ENCODE peak calls at places on chromosome 22, in nine cellular contexts. O, R, S, H, P, X, L, J and B are unnamed samples.

GRCh38 chr22:26259510-26259909 is 90.2 kb downstream of the SEZ6L start:
- DNase-seq in O (peak), R (no peak), S (no peak), H (no peak), P (peak), X (peak), L (no peak), J (no peak), B (peak)

GRCh38 chr22:40046126-40046525 is 51.4 kb downstream of the FAM83F start:
- DNase-seq in O (no peak), R (no peak), S (no peak), H (no peak), P (no peak), X (no peak), L (no peak), J (no peak), B (no peak)

GRCh38 chr22:44204937-44205712 is 24.4 kb downstream of the PARVG start:
- DNase-seq in O (no peak), R (no peak), S (no peak), H (no peak), P (no peak), X (no peak), L (no peak), J (no peak), B (no peak)

GRCh38 chr22:47090591-47091240 is 328.3 kb downstream of the TBC1D22A start:
- DNase-seq in O (no peak), R (no peak), S (no peak), H (no peak), P (no peak), X (no peak), L (peak), J (no peak), B (peak)

GRCh38 chr22:26168199-26168915 is 905 bp upstream of the SEZ6L start:
- DNase-seq in O (no peak), R (no peak), S (peak), H (no peak), P (no peak), X (peak), L (no peak), J (no peak), B (peak)

GRCh38 chr22:17733484-17733883 is 40.8 kb downstream of the BID start:
- DNase-seq in O (no peak), R (no peak), S (no peak), H (no peak), P (no peak), X (no peak), L (no peak), J (no peak), B (no peak)

GRCh38 chr22:21642584-21643448 is 714 bp downstream of the SDF2L1 start:
- DNase-seq in O (no peak), R (peak), S (peak), H (no peak), P (peak), X (peak), L (peak), J (no peak), B (peak)

GRCh38 chr22:37290737-37291136 is 8.4 kb downstream of the CYTH4 start:
- DNase-seq in O (no peak), R (no peak), S (no peak), H (no peak), P (no peak), X (no peak), L (no peak), J (no peak), B (no peak)

GRCh38 chr22:17172172-17172833 is 13.2 kb upstream of the HDHD5 start:
- DNase-seq in O (no peak), R (no peak), S (peak), H (no peak), P (no peak), X (no peak), L (no peak), J (no peak), B (peak)

GRCh38 chr22:45515678-45516077 is 13.0 kb downstream of the FBLN1 start:
- DNase-seq in O (no peak), R (no peak), S (no peak), H (no peak), P (no peak), X (no peak), L (no peak), J (no peak), B (no peak)

GRCh38 chr22:37588540-37589215 is 8.8 kb upstream of the LGALS2 start:
- DNase-seq in O (no peak), R (no peak), S (no peak), H (no peak), P (no peak), X (no peak), L (no peak), J (no peak), B (no peak)

GRCh38 chr22:24894220-24894975 is 52.1 kb downstream of the LHFPL7 start:
- DNase-seq in O (peak), R (peak), S (peak), H (peak), P (peak), X (peak), L (no peak), J (no peak), B (peak)

GRCh38 chr22:20552450-20552894 is 45.1 kb downstream of the MED15 start:
- DNase-seq in O (no peak), R (no peak), S (no peak), H (no peak), P (peak), X (no peak), L (no peak), J (no peak), B (no peak)

GRCh38 chr22:33772793-33773192 is 147.5 kb downstream of the LARGE1 start:
- DNase-seq in O (no peak), R (no peak), S (no peak), H (no peak), P (no peak), X (no peak), L (no peak), J (no peak), B (no peak)

GRCh38 chr22:38398609-38399401 is 56.2 kb downstream of the KCNJ4 start:
- DNase-seq in O (no peak), R (no peak), S (peak), H (no peak), P (peak), X (peak), L (peak), J (no peak), B (peak)

GRCh38 chr22:17781319-17782031 is 7.2 kb upstream of the BID start:
- DNase-seq in O (no peak), R (peak), S (peak), H (no peak), P (peak), X (peak), L (no peak), J (peak), B (no peak)

GRCh38 chr22:47879346-47879745 is 1116.9 kb downstream of the TBC1D22A start:
- DNase-seq in O (no peak), R (no peak), S (no peak), H (no peak), P (no peak), X (no peak), L (no peak), J (no peak), B (no peak)

GRCh38 chr22:40928657-40929056 is 22.5 kb upstream of the RBX1 start:
- DNase-seq in O (no peak), R (no peak), S (peak), H (no peak), P (no peak), X (no peak), L (no peak), J (no peak), B (no peak)

GRCh38 chr22:17773606-17774205 is 563 bp downstream of the BID start:
- DNase-seq in O (no peak), R (peak), S (peak), H (no peak), P (peak), X (peak), L (peak), J (no peak), B (peak)

GRCh38 chr22:26066534-26066933 is 102.7 kb upstream of the SEZ6L start:
- DNase-seq in O (no peak), R (no peak), S (no peak), H (no peak), P (no peak), X (no peak), L (no peak), J (no peak), B (peak)

GRCh38 chr22:44648085-44648820 is 53.8 kb upstream of the PRR5 start:
- DNase-seq in O (no peak), R (no peak), S (peak), H (no peak), P (no peak), X (no peak), L (no peak), J (no peak), B (no peak)

GRCh38 chr22:38435010-38435409 is 20.0 kb downstream of the KCNJ4 start:
- DNase-seq in O (no peak), R (no peak), S (no peak), H (no peak), P (no peak), X (no peak), L (no peak), J (no peak), B (peak)

GRCh38 chr22:46074771-46075551 is 75.4 kb upstream of the PPARA start:
- DNase-seq in O (no peak), R (no peak), S (no peak), H (no peak), P (no peak), X (no peak), L (no peak), J (no peak), B (peak)

GRCh38 chr22:33811686-33812085 is 108.6 kb downstream of the LARGE1 start:
- DNase-seq in O (no peak), R (no peak), S (no peak), H (no peak), P (no peak), X (no peak), L (no peak), J (no peak), B (peak)

GRCh38 chr22:37747090-37747714 is 50.4 kb downstream of the TRIOBP start:
- DNase-seq in O (no peak), R (no peak), S (peak), H (no peak), P (no peak), X (no peak), L (peak), J (no peak), B (no peak)

GRCh38 chr22:39363751-39364484 is 14.1 kb downstream of the SYNGR1 start:
- DNase-seq in O (no peak), R (no peak), S (peak), H (no peak), P (no peak), X (no peak), L (peak), J (no peak), B (no peak)

GRCh38 chr22:43393132-43393844 is 18.5 kb upstream of the MPPED1 start:
- DNase-seq in O (no peak), R (no peak), S (no peak), H (no peak), P (peak), X (no peak), L (no peak), J (no peak), B (no peak)

GRCh38 chr22:20031732-20032406 is 11.0 kb downstream of the TANGO2 start:
- DNase-seq in O (no peak), R (no peak), S (no peak), H (no peak), P (no peak), X (no peak), L (no peak), J (no peak), B (peak)

GRCh38 chr22:45865561-45866397 is 111.2 kb downstream of the WNT7B start:
- DNase-seq in O (no peak), R (no peak), S (no peak), H (no peak), P (no peak), X (no peak), L (no peak), J (no peak), B (peak)

GRCh38 chr22:44212936-44213335 is 32.2 kb downstream of the PARVG start:
- DNase-seq in O (no peak), R (no peak), S (no peak), H (no peak), P (no peak), X (no peak), L (no peak), J (no peak), B (no peak)

GRCh38 chr22:38202437-38203089 is 769 bp downstream of the MAFF start:
- DNase-seq in O (no peak), R (no peak), S (peak), H (no peak), P (peak), X (peak), L (no peak), J (no peak), B (peak)

GRCh38 chr22:29426476-29426875 is 11.9 kb upstream of the RFPL1 start:
- DNase-seq in O (no peak), R (no peak), S (no peak), H (no peak), P (no peak), X (no peak), L (no peak), J (no peak), B (no peak)

GRCh38 chr22:29431986-29432385 is 6.4 kb upstream of the RFPL1 start:
- DNase-seq in O (no peak), R (no peak), S (no peak), H (no peak), P (no peak), X (no peak), L (no peak), J (no peak), B (peak)

DNA sequence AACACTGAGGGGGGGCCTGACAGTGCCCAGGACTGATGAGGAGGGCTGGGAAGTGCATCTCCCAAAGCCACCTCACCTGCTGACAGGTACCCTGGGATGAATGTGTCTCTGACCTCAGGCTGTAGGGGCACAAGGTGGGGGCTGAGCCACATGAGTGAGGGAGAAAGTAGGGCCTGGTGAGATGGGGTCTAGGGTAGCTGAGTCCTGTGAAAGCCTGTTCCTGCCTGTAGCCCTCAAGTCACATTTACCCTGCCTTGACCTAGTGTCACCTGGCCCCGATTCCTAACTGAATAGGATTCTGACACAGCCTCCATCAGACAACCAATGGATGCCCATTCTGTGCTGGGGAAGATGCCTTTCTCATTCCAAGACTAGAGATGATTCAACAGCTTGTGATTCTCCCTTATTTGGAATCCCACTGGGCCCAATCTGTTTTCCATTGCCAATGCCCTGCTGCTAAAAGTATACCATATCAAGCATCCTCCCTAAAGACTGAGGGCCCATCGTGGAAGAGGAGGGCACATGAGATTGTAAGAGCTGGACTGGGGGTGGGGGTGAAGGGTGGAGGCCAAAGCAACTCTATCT is 11.1 kb upstream of the RFPL1 start:
- DNase-seq in O (no peak), R (no peak), S (no peak), H (no peak), P (no peak), X (no peak), L (no peak), J (no peak), B (no peak)
- TF ChIP-seq REST in O (no peak), R (no peak), S (no peak), H (no peak), P (no peak), X (no peak), L (no peak), J (no peak), B (no peak)

GRCh38 chr22:30869996-30870395 is 98.6 kb downstream of the MORC2 start:
- DNase-seq in O (no peak), R (no peak), S (peak), H (no peak), P (no peak), X (no peak), L (no peak), J (no peak), B (no peak)
- TF ChIP-seq REST in O (no peak), R (no peak), S (no peak), H (no peak), P (no peak), X (no peak), L (no peak), J (no peak), B (no peak)

DNA sequence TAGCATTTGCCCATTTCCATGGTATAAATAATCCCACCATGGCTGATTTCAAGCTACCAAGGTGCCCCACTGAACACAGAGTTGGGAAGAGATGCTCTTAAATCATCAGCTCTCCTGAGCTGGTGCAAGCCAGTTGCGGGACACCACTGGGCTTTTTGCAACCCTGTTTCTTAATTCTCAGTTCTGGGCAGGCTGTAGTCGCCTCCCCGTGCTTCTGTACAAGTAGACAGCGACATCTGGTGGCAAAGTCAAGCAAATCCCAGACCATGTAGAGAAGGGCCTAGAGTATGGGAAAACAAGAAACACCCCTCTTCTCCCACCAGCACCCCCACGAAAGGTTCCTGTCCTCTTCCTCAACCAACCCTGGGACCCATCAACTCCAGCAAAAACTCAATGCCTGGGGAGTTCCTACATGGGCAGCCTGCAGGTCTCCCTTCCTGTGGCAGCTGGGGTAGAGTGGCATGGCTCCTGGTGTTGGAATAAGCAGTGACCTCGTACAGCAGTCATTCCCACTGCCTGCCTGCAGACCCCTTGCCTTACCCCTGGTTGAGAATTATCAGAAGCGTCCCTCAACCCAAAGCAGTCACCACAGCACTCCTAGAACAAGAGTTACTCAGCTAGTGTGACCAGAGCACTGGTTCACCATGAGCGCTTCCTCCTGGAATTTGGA is 68.4 kb downstream of the IGLL5 start:
- DNase-seq in O (peak), R (peak), S (peak), H (no peak), P (peak), X (peak), L (peak), J (no peak), B (peak)
- TF ChIP-seq REST in O (no peak), R (no peak), S (no peak), H (no peak), P (no peak), X (no peak), L (no peak), J (no peak), B (no peak)

GRCh38 chr22:32720924-32721323 is 80.6 kb upstream of the TIMP3 start:
- DNase-seq in O (no peak), R (no peak), S (peak), H (no peak), P (peak), X (no peak), L (no peak), J (no peak), B (no peak)
- TF ChIP-seq REST in O (no peak), R (no peak), S (no peak), H (no peak), P (no peak), X (no peak), L (no peak), J (no peak), B (no peak)

DNA sequence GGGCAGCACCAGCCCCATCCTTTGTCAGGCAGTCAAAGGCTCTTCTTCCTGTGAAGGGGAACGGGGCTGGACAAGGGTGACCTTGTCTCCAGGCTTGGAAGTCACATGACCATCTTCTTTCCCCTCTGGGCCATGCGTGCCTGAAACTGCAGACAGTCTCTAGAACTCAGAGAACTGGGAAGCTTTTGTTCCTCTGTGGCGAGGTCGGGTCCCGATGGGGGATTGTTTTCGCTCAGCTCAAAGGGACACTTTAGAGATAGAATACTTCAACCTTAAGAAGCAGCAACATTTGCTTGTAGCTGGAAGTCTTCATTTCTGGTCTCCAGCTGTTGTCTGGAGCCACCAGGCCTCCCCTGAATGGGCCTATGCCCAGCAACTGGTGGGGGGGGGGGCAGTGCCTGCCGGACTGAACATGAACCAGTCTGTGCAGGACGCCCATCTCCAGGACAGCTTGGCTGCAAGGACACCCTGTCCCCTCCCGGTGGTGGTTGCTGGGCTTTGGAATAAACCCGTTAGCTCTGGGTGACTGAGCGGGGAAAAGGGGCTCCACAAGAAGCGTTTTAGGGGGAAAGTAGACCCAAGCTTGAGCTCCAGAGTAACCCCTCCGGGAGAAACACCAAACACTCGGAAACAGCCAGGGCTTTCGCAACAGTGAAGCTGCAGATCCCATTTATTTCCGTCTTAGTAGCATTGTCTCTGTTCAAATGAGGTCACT is 55.7 kb upstream of the EMID1 start:
- DNase-seq in O (no peak), R (no peak), S (no peak), H (no peak), P (peak), X (no peak), L (no peak), J (no peak), B (no peak)
- TF ChIP-seq REST in O (no peak), R (no peak), S (no peak), H (no peak), P (no peak), X (no peak), L (no peak), J (no peak), B (no peak)

GRCh38 chr22:28014141-28015055 is 95.3 kb upstream of the PITPNB start:
- DNase-seq in O (no peak), R (no peak), S (no peak), H (no peak), P (no peak), X (no peak), L (no peak), J (no peak), B (no peak)
- TF ChIP-seq REST in O (no peak), R (no peak), S (no peak), H (no peak), P (no peak), X (no peak), L (no peak), J (no peak), B (no peak)